ENCODE peak calls at places on chromosome 3, in eight cellular contexts. One of them, this sample, is unnamed.

GRCh38 chr3:149376728-149377407 is 581 bp downstream of the TM4SF1 start:
- DNase-seq in naive thymus-derived CD4-positive, alpha-beta T cell: no peak
- DNase-seq in A549: no peak
- DNase-seq in fibroblast of pulmonary artery: peak
- DNase-seq in naive thymus-derived CD8-positive, alpha-beta T cell: no peak
- DNase-seq in NCI-H2081: peak
- DNase-seq in amniotic stem cell: no peak
- DNase-seq in hepatic stellate cell: no peak
- DNase-seq in this sample: no peak

GRCh38 chr3:3800685-3801509 is 1.7 kb downstream of the LRRN1 start:
- DNase-seq in naive thymus-derived CD4-positive, alpha-beta T cell: no peak
- DNase-seq in naive thymus-derived CD8-positive, alpha-beta T cell: peak
- DNase-seq in A549: no peak
- DNase-seq in amniotic stem cell: no peak
- DNase-seq in hepatic stellate cell: no peak
- DNase-seq in fibroblast of pulmonary artery: no peak
- DNase-seq in NCI-H2081: no peak
- DNase-seq in this sample: no peak

GRCh38 chr3:85846940-85847339 is 888.2 kb downstream of the CADM2 start:
- DNase-seq in A549: no peak
- DNase-seq in naive thymus-derived CD4-positive, alpha-beta T cell: no peak
- DNase-seq in naive thymus-derived CD8-positive, alpha-beta T cell: no peak
- DNase-seq in NCI-H2081: peak
- DNase-seq in hepatic stellate cell: no peak
- DNase-seq in amniotic stem cell: no peak
- DNase-seq in fibroblast of pulmonary artery: no peak
- DNase-seq in this sample: no peak

GRCh38 chr3:33401781-33402180 is 38.4 kb downstream of the UBP1 start:
- DNase-seq in naive thymus-derived CD4-positive, alpha-beta T cell: no peak
- DNase-seq in NCI-H2081: no peak
- DNase-seq in naive thymus-derived CD8-positive, alpha-beta T cell: no peak
- DNase-seq in A549: no peak
- DNase-seq in fibroblast of pulmonary artery: no peak
- DNase-seq in amniotic stem cell: peak
- DNase-seq in hepatic stellate cell: no peak
- DNase-seq in this sample: no peak

GRCh38 chr3:187929115-187929828 is 184.0 kb upstream of the BCL6 start:
- DNase-seq in amniotic stem cell: no peak
- DNase-seq in fibroblast of pulmonary artery: no peak
- DNase-seq in naive thymus-derived CD4-positive, alpha-beta T cell: no peak
- DNase-seq in hepatic stellate cell: no peak
- DNase-seq in naive thymus-derived CD8-positive, alpha-beta T cell: no peak
- DNase-seq in A549: no peak
- DNase-seq in NCI-H2081: no peak
- DNase-seq in this sample: no peak

GRCh38 chr3:127589600-127590281 is 792 bp downstream of the TPRA1 start:
- DNase-seq in fibroblast of pulmonary artery: no peak
- DNase-seq in NCI-H2081: peak
- DNase-seq in naive thymus-derived CD4-positive, alpha-beta T cell: peak
- DNase-seq in naive thymus-derived CD8-positive, alpha-beta T cell: peak
- DNase-seq in A549: no peak
- DNase-seq in amniotic stem cell: no peak
- DNase-seq in hepatic stellate cell: peak
- DNase-seq in this sample: peak

GRCh38 chr3:53791317-53791716 is 54.9 kb downstream of the CHDH start:
- DNase-seq in A549: no peak
- DNase-seq in naive thymus-derived CD8-positive, alpha-beta T cell: no peak
- DNase-seq in amniotic stem cell: no peak
- DNase-seq in fibroblast of pulmonary artery: no peak
- DNase-seq in naive thymus-derived CD4-positive, alpha-beta T cell: no peak
- DNase-seq in NCI-H2081: no peak
- DNase-seq in hepatic stellate cell: no peak
- DNase-seq in this sample: no peak

GRCh38 chr3:69646287-69647067 is 92.8 kb upstream of the MITF start:
- DNase-seq in NCI-H2081: no peak
- DNase-seq in naive thymus-derived CD4-positive, alpha-beta T cell: no peak
- DNase-seq in amniotic stem cell: no peak
- DNase-seq in naive thymus-derived CD8-positive, alpha-beta T cell: no peak
- DNase-seq in hepatic stellate cell: no peak
- DNase-seq in A549: no peak
- DNase-seq in fibroblast of pulmonary artery: no peak
- DNase-seq in this sample: no peak

GRCh38 chr3:194541483-194541882 is 54.7 kb upstream of the ATP13A3 start:
- DNase-seq in fibroblast of pulmonary artery: no peak
- DNase-seq in amniotic stem cell: no peak
- DNase-seq in naive thymus-derived CD4-positive, alpha-beta T cell: no peak
- DNase-seq in hepatic stellate cell: no peak
- DNase-seq in NCI-H2081: no peak
- DNase-seq in A549: no peak
- DNase-seq in naive thymus-derived CD8-positive, alpha-beta T cell: no peak
- DNase-seq in this sample: no peak

GRCh38 chr3:36709281-36709680 is 55.1 kb downstream of the DCLK3 start:
- DNase-seq in hepatic stellate cell: no peak
- DNase-seq in fibroblast of pulmonary artery: no peak
- DNase-seq in NCI-H2081: no peak
- DNase-seq in amniotic stem cell: no peak
- DNase-seq in naive thymus-derived CD8-positive, alpha-beta T cell: no peak
- DNase-seq in A549: no peak
- DNase-seq in naive thymus-derived CD4-positive, alpha-beta T cell: no peak
- DNase-seq in this sample: no peak

GRCh38 chr3:35383216-35383615 is 256.1 kb upstream of the ARPP21 start:
- DNase-seq in A549: no peak
- DNase-seq in naive thymus-derived CD8-positive, alpha-beta T cell: no peak
- DNase-seq in hepatic stellate cell: no peak
- DNase-seq in naive thymus-derived CD4-positive, alpha-beta T cell: no peak
- DNase-seq in amniotic stem cell: no peak
- DNase-seq in fibroblast of pulmonary artery: no peak
- DNase-seq in NCI-H2081: no peak
- DNase-seq in this sample: no peak

GRCh38 chr3:43296565-43296964 is 10.2 kb downstream of the SNRK start:
- DNase-seq in A549: no peak
- DNase-seq in amniotic stem cell: no peak
- DNase-seq in hepatic stellate cell: no peak
- DNase-seq in NCI-H2081: no peak
- DNase-seq in naive thymus-derived CD8-positive, alpha-beta T cell: peak
- DNase-seq in fibroblast of pulmonary artery: peak
- DNase-seq in naive thymus-derived CD4-positive, alpha-beta T cell: peak
- DNase-seq in this sample: peak

GRCh38 chr3:21447471-21448205 is 303.4 kb downstream of the ZNF385D start:
- DNase-seq in naive thymus-derived CD8-positive, alpha-beta T cell: no peak
- DNase-seq in A549: no peak
- DNase-seq in amniotic stem cell: no peak
- DNase-seq in NCI-H2081: peak
- DNase-seq in hepatic stellate cell: no peak
- DNase-seq in fibroblast of pulmonary artery: peak
- DNase-seq in naive thymus-derived CD4-positive, alpha-beta T cell: no peak
- DNase-seq in this sample: no peak

This sample was measured in immature natural killer cell.